ENCODE peak calls at places on chromosomes 11 and 22, in five cellular contexts. One of them, this sample, is unnamed.

GRCh38 chr11:11931461-11932055 is 76.9 kb downstream of the DKK3 start:
- DNase-seq in hepatocyte: peak
- DNase-seq in activated gamma-delta T cell treated with anti-CD3 and anti-CD28 coated beads, Interleukin-2, amount 50 U/mL, for 16 hours: no peak
- DNase-seq in left ventricle myocardium superior: no peak
- DNase-seq in NCI-H460: peak
- DNase-seq in this sample: no peak

GRCh38 chr11:62012451-62013265 is 45.2 kb upstream of the FTH1 start:
- DNase-seq in hepatocyte: no peak
- DNase-seq in left ventricle myocardium superior: no peak
- DNase-seq in NCI-H460: no peak
- DNase-seq in activated gamma-delta T cell treated with anti-CD3 and anti-CD28 coated beads, Interleukin-2, amount 50 U/mL, for 16 hours: no peak
- DNase-seq in this sample: no peak

GRCh38 chr11:13051257-13051656 is 42.1 kb downstream of the RASSF10 start:
- DNase-seq in NCI-H460: no peak
- DNase-seq in hepatocyte: no peak
- DNase-seq in left ventricle myocardium superior: no peak
- DNase-seq in activated gamma-delta T cell treated with anti-CD3 and anti-CD28 coated beads, Interleukin-2, amount 50 U/mL, for 16 hours: no peak
- DNase-seq in this sample: no peak

GRCh38 chr11:86488553-86488952 is 113.9 kb downstream of the CCDC81 start:
- DNase-seq in activated gamma-delta T cell treated with anti-CD3 and anti-CD28 coated beads, Interleukin-2, amount 50 U/mL, for 16 hours: no peak
- DNase-seq in NCI-H460: no peak
- DNase-seq in left ventricle myocardium superior: no peak
- DNase-seq in hepatocyte: no peak
- DNase-seq in this sample: no peak

GRCh38 chr22:29334696-29335344 is 19.3 kb upstream of the RASL10A start:
- DNase-seq in activated gamma-delta T cell treated with anti-CD3 and anti-CD28 coated beads, Interleukin-2, amount 50 U/mL, for 16 hours: no peak
- DNase-seq in NCI-H460: no peak
- DNase-seq in hepatocyte: no peak
- DNase-seq in left ventricle myocardium superior: no peak
- DNase-seq in this sample: no peak

GRCh38 chr11:7251836-7252682 is at the start of gene SYT9:
- DNase-seq in hepatocyte: peak
- DNase-seq in left ventricle myocardium superior: peak
- DNase-seq in NCI-H460: peak
- DNase-seq in activated gamma-delta T cell treated with anti-CD3 and anti-CD28 coated beads, Interleukin-2, amount 50 U/mL, for 16 hours: no peak
- DNase-seq in this sample: no peak

GRCh38 chr11:14189874-14190273 is 169.1 kb downstream of the RRAS2 start:
- DNase-seq in hepatocyte: no peak
- DNase-seq in NCI-H460: no peak
- DNase-seq in left ventricle myocardium superior: peak
- DNase-seq in activated gamma-delta T cell treated with anti-CD3 and anti-CD28 coated beads, Interleukin-2, amount 50 U/mL, for 16 hours: no peak
- DNase-seq in this sample: peak

GRCh38 chr11:1111545-1112212 is 37.0 kb downstream of the MUC2 start:
- DNase-seq in left ventricle myocardium superior: peak
- DNase-seq in hepatocyte: no peak
- DNase-seq in activated gamma-delta T cell treated with anti-CD3 and anti-CD28 coated beads, Interleukin-2, amount 50 U/mL, for 16 hours: no peak
- DNase-seq in NCI-H460: no peak
- DNase-seq in this sample: no peak

This sample was measured in ascending aorta.